ENCODE peak calls at places on chromosomes 1 and 21, in ten cellular contexts. I is effector memory CD4-positive, alpha-beta T cell; R is LoVo; O is left cardiac atrium; N is C1 segment of cervical spinal cord; M is AG10803; C is M059J; X is stimulated activated CD4-positive, alpha-beta T cell treated with anti-CD3 and anti-CD28 coated beads, Interleukin-12 subunit alpha, Interleukin-12 subunit beta, amount 100 ng/mL, for 4 hours; K is GM03348; F is lung. A is an unnamed sample.

GRCh38 chr21:29462475-29462874 is 163.8 kb downstream of the BACH1 start:
- DNase-seq in N (no peak), M (no peak), F (no peak), X (no peak), C (no peak), R (no peak), K (no peak), I (no peak), O (no peak), A (no peak)

GRCh38 chr1:89271616-89272015 is 1.0 kb downstream of the GBP5 start:
- DNase-seq in F (no peak), I (no peak), X (no peak), K (peak; percentile 71), N (no peak), O (no peak), R (no peak), M (peak; percentile 94), C (peak; percentile 83), A (peak; percentile 28)

GRCh38 chr21:46080171-46081021 is 17.5 kb upstream of the COL6A2 start:
- DNase-seq in F (peak; percentile 28), R (no peak), K (no peak), O (peak; percentile 70), N (peak; percentile 8), M (peak; percentile 61), I (no peak), X (no peak), C (no peak), A (no peak)

GRCh38 chr1:30226648-30227047 is 496.7 kb downstream of the MATN1 start:
- DNase-seq in I (no peak), N (no peak), K (no peak), M (no peak), X (no peak), O (no peak), C (no peak), R (no peak), F (no peak), A (no peak)

GRCh38 chr1:237814319-237814924 is 76.3 kb downstream of the ZP4 start:
- DNase-seq in I (no peak), N (no peak), R (no peak), K (no peak), O (no peak), C (peak; percentile 22), M (no peak), X (no peak), F (no peak), A (peak; percentile 18)

GRCh38 chr1:223748405-223748772 is 36.0 kb downstream of the CAPN2 start:
- DNase-seq in M (peak; percentile 38), X (no peak), F (no peak), O (no peak), I (no peak), R (no peak), K (no peak), N (no peak), C (no peak), A (peak; percentile 52)

GRCh38 chr1:59985901-59986735 is 59.5 kb upstream of the CYP2J2 start:
- DNase-seq in F (no peak), I (no peak), M (peak; percentile 51), C (no peak), R (no peak), X (no peak), O (no peak), K (peak; percentile 43), N (peak; percentile 27), A (peak; percentile 3)

GRCh38 chr1:1200876-1201810 is 5.2 kb downstream of the TNFRSF18 start:
- DNase-seq in I (peak; percentile 86), N (no peak), O (peak; percentile 76), K (peak; percentile 80), X (peak; percentile 94), M (peak; percentile 20), C (peak; percentile 27), R (peak; percentile 3), F (no peak), A (peak; percentile 43)

GRCh38 chr1:12177999-12178441 is 11.2 kb downstream of the TNFRSF1B start:
- DNase-seq in K (peak; percentile 78), F (peak; percentile 65), C (peak; percentile 72), X (peak; percentile 98), N (no peak), R (no peak), O (peak; percentile 89), M (peak; percentile 88), I (peak; percentile 90), A (peak; percentile 85)

GRCh38 chr1:177172331-177172730 is 1.6 kb downstream of the BRINP2 start:
- DNase-seq in F (no peak), X (no peak), N (no peak), M (no peak), C (no peak), R (no peak), O (no peak), K (no peak), I (no peak), A (no peak)

GRCh38 chr1:9787702-9788101 is 36.1 kb downstream of the CLSTN1 start:
- DNase-seq in X (peak; percentile 34), N (no peak), R (no peak), F (no peak), O (no peak), I (peak; percentile 22), K (no peak), M (no peak), C (no peak), A (no peak)

GRCh38 chr1:185823471-185823870 is 89.3 kb downstream of the HMCN1 start:
- DNase-seq in O (no peak), K (peak; percentile 11), M (peak; percentile 67), R (no peak), C (peak; percentile 54), I (no peak), F (no peak), N (no peak), X (no peak), A (no peak)

GRCh38 chr1:153616144-153616884 is at the start of gene S100A14:
- DNase-seq in X (no peak), F (peak; percentile 90), K (no peak), M (no peak), C (no peak), N (no peak), R (peak; percentile 92), I (no peak), O (no peak), A (no peak)

GRCh38 chr1:100773444-100773843 is 53.9 kb downstream of the VCAM1 start:
- DNase-seq in N (no peak), M (peak; percentile 16), I (no peak), X (no peak), O (no peak), F (no peak), C (peak; percentile 32), R (no peak), K (no peak), A (peak; percentile 16)

GRCh38 chr1:89799495-89799894 is 21.3 kb upstream of the LRRC8D start:
- DNase-seq in X (no peak), F (no peak), N (no peak), I (no peak), C (peak; percentile 81), R (no peak), O (no peak), K (no peak), M (no peak), A (peak; percentile 36)

GRCh38 chr1:220565670-220566069 is 37.7 kb downstream of the MARK1 start:
- DNase-seq in I (no peak), K (no peak), C (no peak), F (no peak), R (no peak), X (no peak), M (no peak), N (no peak), O (no peak), A (no peak)

GRCh38 chr1:60831780-60832179 is 250.6 kb upstream of the NFIA start:
- DNase-seq in F (no peak), R (no peak), C (no peak), I (no peak), O (no peak), M (no peak), X (no peak), K (no peak), N (no peak), A (no peak)

GRCh38 chr1:145885738-145886287 is at the start of gene ANKRD35:
- DNase-seq in R (peak; percentile 75), I (peak; percentile 77), O (peak; percentile 91), N (peak; percentile 77), C (peak; percentile 73), M (peak; percentile 35), F (peak; percentile 87), K (peak; percentile 94), X (peak; percentile 84), A (peak; percentile 66)